ENCODE peak calls at places on chromosomes 12 and 14, in four cellular contexts. One of them, this sample, is unnamed.

GRCh38 chr12:31362759-31363415 is 36.9 kb upstream of the SINHCAF start:
- DNase-seq in progenitor cell of endocrine pancreas: no peak
- DNase-seq in fibroblast of the aortic adventitia: no peak
- DNase-seq in AG09319: no peak
- DNase-seq in this sample: no peak

GRCh38 chr14:72965249-72965648 is 39.0 kb downstream of the DCAF4 start:
- DNase-seq in progenitor cell of endocrine pancreas: no peak
- DNase-seq in fibroblast of the aortic adventitia: peak; percentile 7
- DNase-seq in AG09319: no peak
- DNase-seq in this sample: peak; percentile 6

GRCh38 chr14:77598366-77599050 is 17.9 kb downstream of the SPTLC2 start:
- DNase-seq in progenitor cell of endocrine pancreas: no peak
- DNase-seq in AG09319: no peak
- DNase-seq in fibroblast of the aortic adventitia: peak; percentile 32
- DNase-seq in this sample: no peak

GRCh38 chr14:51424569-51425251 is 184.7 kb downstream of the TMX1 start:
- DNase-seq in fibroblast of the aortic adventitia: peak; percentile 82
- DNase-seq in AG09319: no peak
- DNase-seq in progenitor cell of endocrine pancreas: no peak
- DNase-seq in this sample: no peak

GRCh38 chr12:113854385-113855136 is 111.6 kb downstream of the RBM19 start:
- DNase-seq in progenitor cell of endocrine pancreas: no peak
- DNase-seq in AG09319: no peak
- DNase-seq in fibroblast of the aortic adventitia: no peak
- DNase-seq in this sample: no peak

GRCh38 chr12:76032043-76032981 is 736 bp upstream of the PHLDA1 start:
- DNase-seq in progenitor cell of endocrine pancreas: no peak
- DNase-seq in fibroblast of the aortic adventitia: peak; percentile 71
- DNase-seq in AG09319: no peak
- DNase-seq in this sample: no peak

GRCh38 chr12:5295966-5296365 is 135.9 kb upstream of the NTF3 start:
- DNase-seq in AG09319: no peak
- DNase-seq in fibroblast of the aortic adventitia: no peak
- DNase-seq in progenitor cell of endocrine pancreas: no peak
- DNase-seq in this sample: no peak

GRCh38 chr14:98161366-98161765 is 1110.6 kb downstream of the BCL11B start:
- DNase-seq in progenitor cell of endocrine pancreas: no peak
- DNase-seq in fibroblast of the aortic adventitia: no peak
- DNase-seq in AG09319: no peak
- DNase-seq in this sample: no peak

GRCh38 chr12:47950856-47951468 is 12.4 kb upstream of the TMEM106C start:
- DNase-seq in progenitor cell of endocrine pancreas: no peak
- DNase-seq in AG09319: no peak
- DNase-seq in fibroblast of the aortic adventitia: no peak
- DNase-seq in this sample: no peak

GRCh38 chr14:76710093-76711010 is 50.9 kb upstream of the VASH1 start:
- DNase-seq in fibroblast of the aortic adventitia: peak; percentile 70
- DNase-seq in AG09319: no peak
- DNase-seq in progenitor cell of endocrine pancreas: no peak
- DNase-seq in this sample: peak; percentile 10

GRCh38 chr14:93734086-93734822 is 54.0 kb downstream of the PRIMA1 start:
- DNase-seq in AG09319: no peak
- DNase-seq in progenitor cell of endocrine pancreas: no peak
- DNase-seq in fibroblast of the aortic adventitia: no peak
- DNase-seq in this sample: no peak

GRCh38 chr12:120539303-120539702 is 5.1 kb downstream of the RNF10 start:
- DNase-seq in fibroblast of the aortic adventitia: peak; percentile 48
- DNase-seq in AG09319: no peak
- DNase-seq in progenitor cell of endocrine pancreas: no peak
- DNase-seq in this sample: no peak

This sample was measured in AG04450.